ENCODE peak calls at places on chromosomes 13 and 19, in eight cellular contexts. U, X, K, O, B, J, H and P are unnamed samples.

GRCh38 chr19:5693195-5694166 is 3.4 kb downstream of the RPL36 start:
- DNase-seq in U (no peak), X (peak), K (no peak), O (no peak), B (no peak), J (no peak), H (no peak), P (no peak)

GRCh38 chr13:103134271-103134670 is 68.1 kb upstream of the SLC10A2 start:
- DNase-seq in U (no peak), X (no peak), K (no peak), O (no peak), B (no peak), J (no peak), H (no peak), P (no peak)

GRCh38 chr13:31611214-31611613 is 128.1 kb upstream of the RXFP2 start:
- DNase-seq in U (no peak), X (no peak), K (no peak), O (no peak), B (no peak), J (no peak), H (no peak), P (no peak)

GRCh38 chr19:5891938-5892771 is 11.4 kb downstream of the NDUFA11 start:
- DNase-seq in U (peak), X (no peak), K (no peak), O (peak), B (no peak), J (no peak), H (peak), P (peak)

GRCh38 chr19:27971071-27971470 is 1241.9 kb downstream of the UQCRFS1 start:
- DNase-seq in U (no peak), X (peak), K (no peak), O (no peak), B (no peak), J (no peak), H (peak), P (no peak)

GRCh38 chr13:31214379-31214778 is 14.6 kb downstream of the B3GLCT start:
- DNase-seq in U (no peak), X (no peak), K (no peak), O (no peak), B (no peak), J (no peak), H (no peak), P (no peak)

GRCh38 chr19:5354403-5354802 is 13.8 kb upstream of the PTPRS start:
- DNase-seq in U (no peak), X (no peak), K (no peak), O (no peak), B (no peak), J (no peak), H (peak), P (no peak)

GRCh38 chr13:30370146-30370545 is 52.1 kb upstream of the UBE2L5 start:
- DNase-seq in U (no peak), X (no peak), K (no peak), O (no peak), B (no peak), J (no peak), H (no peak), P (no peak)

GRCh38 chr19:426725-427445 is 17.9 kb upstream of the C2CD4C start:
- DNase-seq in U (peak), X (no peak), K (no peak), O (no peak), B (no peak), J (no peak), H (no peak), P (no peak)

GRCh38 chr13:34277971-34278370 is 460.0 kb downstream of the RFC3 start:
- DNase-seq in U (no peak), X (no peak), K (no peak), O (no peak), B (no peak), J (no peak), H (no peak), P (no peak)

GRCh38 chr13:97263160-97263559 is 41.0 kb downstream of the MBNL2 start:
- DNase-seq in U (no peak), X (no peak), K (no peak), O (no peak), B (no peak), J (no peak), H (no peak), P (no peak)

GRCh38 chr13:28000567-28000966 is 12.1 kb upstream of the URAD start:
- DNase-seq in U (no peak), X (no peak), K (no peak), O (no peak), B (no peak), J (no peak), H (no peak), P (no peak)

GRCh38 chr19:13149628-13150186 is 468 bp downstream of the STX10 start:
- DNase-seq in U (peak), X (peak), K (peak), O (peak), B (peak), J (peak), H (peak), P (no peak)

GRCh38 chr19:36436531-36436930 is 18.1 kb upstream of the ZFP82 start:
- DNase-seq in U (no peak), X (peak), K (no peak), O (no peak), B (no peak), J (no peak), H (peak), P (no peak)

GRCh38 chr19:18300930-18301717 is 19.7 kb upstream of the JUND start:
- DNase-seq in U (peak), X (peak), K (no peak), O (peak), B (no peak), J (no peak), H (peak), P (peak)

GRCh38 chr13:79480954-79481684 is at the start of gene NDFIP2:
- DNase-seq in U (peak), X (peak), K (peak), O (peak), B (peak), J (peak), H (peak), P (peak)

GRCh38 chr19:19635313-19635702 is 7.3 kb upstream of the LPAR2 start:
- DNase-seq in U (no peak), X (no peak), K (no peak), O (no peak), B (no peak), J (no peak), H (no peak), P (no peak)

GRCh38 chr19:49988433-49988832 is 27.5 kb upstream of the SIGLEC11 start:
- DNase-seq in U (no peak), X (peak), K (no peak), O (no peak), B (no peak), J (peak), H (peak), P (peak)